ENCODE peak calls at places on chromosomes 13 and 19, in four cellular contexts. H is heart left ventricle, T is spleen, I is brain microvascular endothelial cell. F is an unnamed sample.

GRCh38 chr19:42311612-42312160 is 1.4 kb upstream of the TMEM145 start:
- DNase-seq in H (no peak), T (no peak), I (no peak), F (no peak)

GRCh38 chr19:50514346-50515167 is 844 bp upstream of the ASPDH start:
- DNase-seq in H (peak; percentile 43), T (peak; percentile 74), I (no peak), F (no peak)

GRCh38 chr13:48507024-48507423 is 25.9 kb downstream of the RCBTB2 start:
- DNase-seq in H (peak; percentile 69), T (no peak), I (no peak), F (no peak)

GRCh38 chr13:106156468-106156867 is 379.0 kb downstream of the EFNB2 start:
- DNase-seq in H (no peak), T (no peak), I (peak; percentile 97), F (no peak)

GRCh38 chr19:10797078-10797477 is 38.9 kb downstream of the TMED1 start:
- DNase-seq in H (no peak), T (no peak), I (no peak), F (no peak)

GRCh38 chr13:75825161-75825560 is 189.0 kb downstream of the LMO7 start:
- DNase-seq in H (no peak), T (no peak), I (no peak), F (no peak)

GRCh38 chr13:36875955-36876354 is 44.1 kb downstream of the SMAD9 start:
- DNase-seq in H (no peak), T (no peak), I (no peak), F (no peak)

GRCh38 chr13:60230593-60230992 is 66.9 kb upstream of the DIAPH3 start:
- DNase-seq in H (no peak), T (no peak), I (peak; percentile 30), F (no peak)

GRCh38 chr19:56538254-56538760 is 441 bp upstream of the ZFP28 start:
- DNase-seq in H (peak; percentile 96), T (peak; percentile 96), I (peak; percentile 81), F (peak; percentile 90)

GRCh38 chr19:37565370-37565669 is 29.3 kb downstream of the ZNF571 start:
- DNase-seq in H (no peak), T (no peak), I (no peak), F (no peak)

GRCh38 chr19:35509861-35510625 is 3.4 kb downstream of the DMKN start:
- DNase-seq in H (peak; percentile 86), T (peak; percentile 93), I (no peak), F (peak; percentile 67)

GRCh38 chr19:45172173-45172572 is 5.9 kb downstream of the TRAPPC6A start:
- DNase-seq in H (no peak), T (no peak), I (no peak), F (no peak)

GRCh38 chr13:29131159-29131558 is 311.0 kb downstream of the MTUS2 start:
- DNase-seq in H (no peak), T (no peak), I (no peak), F (no peak)

GRCh38 chr19:55109527-55110291 is 7.7 kb downstream of the PPP1R12C start:
- DNase-seq in H (no peak), T (no peak), I (no peak), F (no peak)

GRCh38 chr19:10292789-10293636 is 3.3 kb downstream of the ICAM5 start:
- DNase-seq in H (no peak), T (no peak), I (no peak), F (peak; percentile 53)

GRCh38 chr19:2702170-2703076 is at the start of gene GNG7:
- DNase-seq in H (peak; percentile 97), T (peak; percentile 98), I (peak; percentile 60), F (peak; percentile 94)

GRCh38 chr13:42720116-42720857 is 61.1 kb upstream of the FAM216B start:
- DNase-seq in H (no peak), T (no peak), I (peak; percentile 98), F (no peak)

GRCh38 chr19:801861-802496 is 4.7 kb downstream of the PTBP1 start:
- DNase-seq in H (peak; percentile 77), T (no peak), I (no peak), F (peak; percentile 72)

GRCh38 chr19:34985249-34986022 is 14.7 kb upstream of the GRAMD1A start:
- DNase-seq in H (no peak), T (no peak), I (no peak), F (peak; percentile 60)

DNA sequence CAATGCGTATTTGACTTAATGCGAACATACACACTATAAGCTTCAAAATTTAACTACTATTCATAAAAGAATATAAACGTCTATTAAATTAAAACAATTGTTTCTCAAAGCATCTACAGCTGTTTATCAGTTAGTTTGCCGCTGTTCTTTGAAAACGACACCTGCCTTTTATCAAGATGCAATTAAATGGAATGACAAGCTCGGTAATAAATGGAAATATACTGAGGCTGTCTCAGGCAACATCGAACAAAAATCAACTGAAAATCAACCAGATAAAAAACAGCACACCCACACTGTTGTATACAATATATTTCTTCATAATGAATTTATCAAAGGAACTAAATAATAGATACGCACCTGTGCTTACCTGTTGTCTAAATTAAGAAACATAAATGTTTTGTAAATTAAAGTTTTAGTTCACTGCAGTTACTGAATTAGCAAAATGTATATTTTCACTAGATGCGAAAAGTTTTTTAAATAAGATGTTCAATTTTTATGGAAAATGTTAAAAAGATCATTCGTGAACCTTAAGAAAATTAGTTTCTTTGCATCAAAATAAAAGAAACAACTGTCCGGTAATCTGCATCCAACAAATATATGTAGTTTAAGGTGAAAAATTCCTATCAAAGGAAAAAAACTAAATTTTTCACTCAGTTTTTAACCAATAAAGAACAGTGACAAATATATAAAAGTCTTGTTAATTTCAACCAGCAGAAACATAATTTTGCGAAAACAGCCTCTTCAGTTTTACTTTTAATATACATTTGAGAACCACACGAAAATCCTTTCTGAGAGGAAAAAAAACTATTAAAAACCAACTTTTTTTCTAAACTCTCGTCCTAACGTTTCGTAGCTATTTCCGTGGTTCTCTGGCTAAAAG is 64.3 kb downstream of the KCNRG start:
- DNase-seq in H (no peak), T (no peak), I (no peak), F (no peak)
- H3K4me3 ChIP-seq in H (peak overlapping the region; percentile 63), T (peak overlapping the region; percentile 83), I (peak overlapping the region; percentile 90), F (peak overlapping the region; percentile 77)

DNA sequence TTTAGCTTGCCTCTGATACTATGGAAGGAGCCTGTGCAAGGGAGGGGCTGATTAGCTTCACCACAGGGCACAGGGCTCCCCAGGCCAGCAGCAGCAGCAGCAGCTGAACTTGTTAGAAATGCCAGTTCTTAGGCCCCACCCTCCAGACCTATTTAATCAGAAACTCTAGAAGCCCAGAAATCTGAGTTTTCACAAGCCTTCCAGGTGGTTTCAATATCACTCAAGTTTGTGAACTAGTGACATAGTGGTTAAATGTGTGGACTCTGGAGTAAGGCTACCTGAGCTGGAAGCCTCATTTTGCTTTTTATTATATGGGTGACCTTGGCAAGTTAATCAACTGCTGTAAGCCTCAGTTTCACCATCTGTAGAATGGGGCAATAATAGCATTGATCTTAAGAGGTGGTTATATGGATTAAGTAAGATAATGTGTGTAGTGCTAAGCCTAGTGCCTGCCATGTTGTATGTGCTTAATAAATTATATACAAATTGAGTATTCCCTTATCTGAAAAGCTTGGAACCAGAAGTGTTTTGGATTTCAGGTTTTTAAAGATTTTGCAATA is 65.4 kb upstream of the SIAH3 start:
- DNase-seq in H (no peak), T (no peak), I (no peak), F (no peak)
- TF ChIP-seq CTCF in H (no peak), T (no peak), I (no peak), F (no peak)

DNA sequence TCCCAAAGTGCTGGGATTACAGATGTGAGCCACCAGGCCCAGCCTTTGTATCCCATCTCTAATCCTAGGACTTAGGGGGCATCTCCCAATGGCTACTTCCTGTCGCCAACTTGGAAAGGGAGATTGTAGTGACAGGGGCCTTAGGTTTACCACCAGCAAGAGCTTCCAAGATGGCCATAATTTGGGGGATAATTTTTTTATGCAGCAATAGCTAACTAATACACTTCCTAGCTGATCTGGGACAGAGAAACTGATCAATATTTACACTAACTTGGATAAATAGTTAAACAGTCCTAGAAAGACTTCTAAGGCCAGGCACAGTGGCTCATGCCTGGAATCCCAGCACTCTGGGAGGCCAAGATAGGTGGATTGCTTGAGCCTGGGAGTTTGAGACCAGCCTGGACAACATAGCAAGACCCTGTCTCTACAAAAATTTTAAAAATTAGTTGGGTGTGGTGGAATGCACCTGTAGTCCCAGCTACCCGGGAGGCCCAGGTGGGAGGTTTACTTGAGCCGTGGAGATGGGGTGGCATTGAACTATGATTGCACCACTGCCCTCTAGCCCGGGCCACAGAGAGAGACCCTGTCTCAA is 5.3 kb upstream of the COLGALT1 start:
- DNase-seq in H (no peak), T (no peak), I (no peak), F (no peak)
- H3K36me3 ChIP-seq in H (no peaks in the 10 kb centered on the region), T (no peaks in the 10 kb centered on the region), I (no peaks in the 10 kb centered on the region), F (no peaks in the 10 kb centered on the region)

GRCh38 chr13:52849727-52850395 is 1.4 kb upstream of the PCDH8 start:
- DNase-seq in H (no peak), T (no peak), I (no peak), F (no peak)
- H3K4me3 ChIP-seq in H (peak overlapping the region; percentile 69), T (no peak overlapping the region), I (no peak overlapping the region), F (peak overlapping the region; percentile 68)

GRCh38 chr13:110921695-110922094 is 6.8 kb upstream of the ANKRD10 start:
- DNase-seq in H (no peak), T (no peak), I (no peak), F (no peak)

GRCh38 chr13:110923086-110923485 is 8.2 kb upstream of the ANKRD10 start:
- DNase-seq in H (no peak), T (no peak), I (no peak), F (no peak)

GRCh38 chr13:110922506-110922905 is 7.6 kb upstream of the ANKRD10 start:
- DNase-seq in H (no peak), T (no peak), I (no peak), F (no peak)

GRCh38 chr13:110921209-110921608 is 6.3 kb upstream of the ANKRD10 start:
- DNase-seq in H (no peak), T (no peak), I (no peak), F (no peak)

GRCh38 chr13:110920038-110920437 is 5.2 kb upstream of the ANKRD10 start:
- DNase-seq in H (no peak), T (no peak), I (no peak), F (peak; percentile 36)
- TF ChIP-seq CTCF in H (no peak), T (no peak), I (no peak), F (peak; percentile 4)

GRCh38 chr19:53577968-53578367 is 40.0 kb downstream of the ZNF331 start:
- DNase-seq in H (no peak), T (no peak), I (no peak), F (no peak)

GRCh38 chr19:53576941-53577653 is 39.2 kb downstream of the ZNF331 start:
- DNase-seq in H (no peak), T (no peak), I (no peak), F (no peak)

GRCh38 chr19:53580871-53581835 is 43.2 kb downstream of the ZNF331 start:
- DNase-seq in H (no peak), T (no peak), I (no peak), F (no peak)

GRCh38 chr19:53581871-53582279 is 43.9 kb downstream of the ZNF331 start:
- DNase-seq in H (no peak), T (no peak), I (no peak), F (no peak)

GRCh38 chr19:53579518-53579917 is 41.6 kb downstream of the ZNF331 start:
- DNase-seq in H (no peak), T (no peak), I (no peak), F (no peak)
- H3K36me3 ChIP-seq in H (peaks cover 20% of the 10 kb centered on the region), T (peaks cover 41% of the 10 kb centered on the region), I (peaks cover 33% of the 10 kb centered on the region), F (peaks cover 46% of the 10 kb centered on the region)

GRCh38 chr19:15177269-15178116 is 23.3 kb downstream of the NOTCH3 start:
- DNase-seq in H (peak; percentile 93), T (peak; percentile 97), I (peak; percentile 48), F (peak; percentile 79)
- H3K4me3 ChIP-seq in H (peak overlapping the region; percentile 34), T (no peak overlapping the region), I (peak overlapping the region; percentile 17), F (peak overlapping the region; percentile 39)

F was measured in psoas muscle.